ENCODE peak calls at places on chromosomes 7 and 10, in nine cellular contexts. One of them, this sample, is unnamed.
A peak's percentile ranks its signal among the peaks of the same experiment; 100 is the strongest.

GRCh38 chr10:93876391-93876790 is 17.4 kb upstream of the SLC35G1 start:
- DNase-seq in body of pancreas: no peak
- DNase-seq in right lobe of liver: no peak
- DNase-seq in GM12892: no peak
- DNase-seq in A549: no peak
- DNase-seq in tibial nerve: no peak
- DNase-seq in stomach: no peak
- DNase-seq in NB4: no peak
- DNase-seq in adrenal gland: no peak
- DNase-seq in this sample: no peak

GRCh38 chr7:105990726-105991465 is 27.8 kb downstream of the CDHR3 start:
- DNase-seq in right lobe of liver: no peak
- DNase-seq in tibial nerve: no peak
- DNase-seq in NB4: no peak
- DNase-seq in adrenal gland: peak; percentile 59
- DNase-seq in A549: no peak
- DNase-seq in body of pancreas: no peak
- DNase-seq in GM12892: no peak
- DNase-seq in stomach: no peak
- DNase-seq in this sample: no peak

GRCh38 chr7:107570298-107570697 is 6.5 kb downstream of the DUS4L start:
- DNase-seq in body of pancreas: no peak
- DNase-seq in tibial nerve: no peak
- DNase-seq in NB4: no peak
- DNase-seq in GM12892: no peak
- DNase-seq in stomach: no peak
- DNase-seq in right lobe of liver: no peak
- DNase-seq in A549: no peak
- DNase-seq in adrenal gland: no peak
- DNase-seq in this sample: no peak

GRCh38 chr10:31808258-31809218 is 120.1 kb downstream of the ARHGAP12 start:
- DNase-seq in stomach: no peak
- DNase-seq in GM12892: no peak
- DNase-seq in right lobe of liver: no peak
- DNase-seq in NB4: peak; percentile 61
- DNase-seq in adrenal gland: peak; percentile 67
- DNase-seq in body of pancreas: peak; percentile 13
- DNase-seq in A549: no peak
- DNase-seq in tibial nerve: no peak
- DNase-seq in this sample: peak; percentile 61

GRCh38 chr7:20114463-20114862 is 102.7 kb downstream of the MACC1 start:
- DNase-seq in tibial nerve: no peak
- DNase-seq in GM12892: no peak
- DNase-seq in adrenal gland: peak; percentile 59
- DNase-seq in right lobe of liver: no peak
- DNase-seq in stomach: no peak
- DNase-seq in NB4: peak; percentile 90
- DNase-seq in A549: no peak
- DNase-seq in body of pancreas: no peak
- DNase-seq in this sample: no peak

GRCh38 chr7:128833148-128833938 is 3.1 kb downstream of the FLNC start:
- DNase-seq in adrenal gland: no peak
- DNase-seq in A549: no peak
- DNase-seq in body of pancreas: no peak
- DNase-seq in NB4: peak; percentile 90
- DNase-seq in GM12892: peak; percentile 29
- DNase-seq in stomach: no peak
- DNase-seq in right lobe of liver: no peak
- DNase-seq in tibial nerve: no peak
- DNase-seq in this sample: no peak

GRCh38 chr7:155363852-155364600 is 66.3 kb downstream of the INSIG1 start:
- DNase-seq in stomach: no peak
- DNase-seq in body of pancreas: no peak
- DNase-seq in adrenal gland: no peak
- DNase-seq in right lobe of liver: no peak
- DNase-seq in NB4: peak; percentile 96
- DNase-seq in A549: no peak
- DNase-seq in tibial nerve: no peak
- DNase-seq in GM12892: no peak
- DNase-seq in this sample: no peak

GRCh38 chr10:60535427-60535826 is 145.8 kb upstream of the ANK3 start:
- DNase-seq in adrenal gland: no peak
- DNase-seq in body of pancreas: no peak
- DNase-seq in GM12892: no peak
- DNase-seq in tibial nerve: no peak
- DNase-seq in right lobe of liver: no peak
- DNase-seq in stomach: no peak
- DNase-seq in A549: no peak
- DNase-seq in NB4: no peak
- DNase-seq in this sample: no peak

GRCh38 chr7:128041203-128041602 is 10.0 kb upstream of the LRRC4 start:
- DNase-seq in tibial nerve: no peak
- DNase-seq in stomach: no peak
- DNase-seq in A549: no peak
- DNase-seq in adrenal gland: peak; percentile 73
- DNase-seq in GM12892: no peak
- DNase-seq in right lobe of liver: no peak
- DNase-seq in body of pancreas: peak; percentile 44
- DNase-seq in NB4: no peak
- DNase-seq in this sample: no peak

GRCh38 chr10:7107287-7107686 is 303.5 kb downstream of the SFMBT2 start:
- DNase-seq in tibial nerve: no peak
- DNase-seq in GM12892: no peak
- DNase-seq in A549: no peak
- DNase-seq in body of pancreas: no peak
- DNase-seq in right lobe of liver: no peak
- DNase-seq in adrenal gland: no peak
- DNase-seq in NB4: no peak
- DNase-seq in stomach: no peak
- DNase-seq in this sample: no peak

GRCh38 chr10:101879456-101880189 is 36.0 kb upstream of the KCNIP2 start:
- DNase-seq in A549: no peak
- DNase-seq in adrenal gland: no peak
- DNase-seq in right lobe of liver: no peak
- DNase-seq in body of pancreas: no peak
- DNase-seq in GM12892: no peak
- DNase-seq in stomach: no peak
- DNase-seq in tibial nerve: no peak
- DNase-seq in NB4: no peak
- DNase-seq in this sample: no peak

GRCh38 chr10:131141645-131142445 is 169.7 kb downstream of the TCERG1L start:
- DNase-seq in tibial nerve: no peak
- DNase-seq in stomach: no peak
- DNase-seq in A549: no peak
- DNase-seq in GM12892: no peak
- DNase-seq in right lobe of liver: no peak
- DNase-seq in NB4: no peak
- DNase-seq in body of pancreas: peak; percentile 51
- DNase-seq in adrenal gland: no peak
- DNase-seq in this sample: no peak

GRCh38 chr10:120963587-120964220 is 112.5 kb downstream of the WDR11 start:
- DNase-seq in adrenal gland: peak; percentile 18
- DNase-seq in NB4: no peak
- DNase-seq in right lobe of liver: no peak
- DNase-seq in stomach: no peak
- DNase-seq in GM12892: no peak
- DNase-seq in body of pancreas: no peak
- DNase-seq in tibial nerve: no peak
- DNase-seq in A549: no peak
- DNase-seq in this sample: no peak

DNA sequence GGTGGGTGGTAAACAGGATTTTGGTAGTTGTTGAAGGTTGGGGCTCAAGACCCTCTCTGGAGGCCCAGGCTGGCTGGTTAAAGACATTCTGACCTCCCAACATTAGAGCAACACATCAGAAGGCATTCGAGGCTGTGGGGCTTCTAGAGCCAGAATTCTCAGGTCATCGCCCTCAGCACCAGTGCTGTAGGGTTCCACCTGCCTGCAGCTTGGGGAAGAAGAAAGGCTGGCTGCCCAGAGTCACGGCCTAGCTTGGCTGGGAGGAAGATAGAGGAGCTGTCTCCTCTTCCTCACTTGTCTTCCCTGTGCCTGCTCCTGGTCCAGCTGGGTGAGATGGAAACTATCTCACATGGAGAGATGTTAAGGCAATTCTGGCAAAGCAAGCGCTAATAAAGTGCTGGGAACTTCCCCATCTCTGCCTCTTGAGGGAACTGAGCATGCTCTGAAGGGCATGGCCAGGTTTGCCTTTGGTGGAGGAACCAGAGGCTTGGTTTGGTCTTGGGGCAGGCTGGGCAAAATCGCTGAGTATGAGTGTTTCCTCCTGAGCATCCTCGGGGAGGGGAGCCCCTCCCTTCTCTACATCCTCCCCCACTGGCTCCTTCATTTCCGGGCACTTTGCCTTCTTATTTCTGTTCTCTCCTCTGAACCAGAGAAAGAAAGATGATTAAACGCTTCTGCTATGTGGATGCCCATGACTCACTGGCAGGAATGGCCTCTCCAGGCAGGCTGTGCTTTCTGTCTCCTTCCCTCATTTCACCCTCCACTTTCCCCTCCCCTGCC is 509.0 kb upstream of the PODXL start:
- DNase-seq in right lobe of liver: no peak
- DNase-seq in A549: peak; percentile 94
- DNase-seq in stomach: no peak
- DNase-seq in GM12892: no peak
- DNase-seq in body of pancreas: no peak
- DNase-seq in adrenal gland: peak; percentile 72
- DNase-seq in tibial nerve: no peak
- DNase-seq in NB4: no peak
- DNase-seq in this sample: no peak
- TF ChIP-seq POLR2A in right lobe of liver: no peak
- TF ChIP-seq POLR2A in A549: no peak
- TF ChIP-seq POLR2A in stomach: no peak
- TF ChIP-seq POLR2A in GM12892: no peak
- TF ChIP-seq POLR2A in body of pancreas: no peak
- TF ChIP-seq POLR2A in adrenal gland: no peak
- TF ChIP-seq POLR2A in tibial nerve: no peak
- TF ChIP-seq POLR2A in NB4: no peak
- TF ChIP-seq POLR2A in this sample: no peak

GRCh38 chr10:11243425-11244222 is 226.0 kb downstream of the CELF2 start:
- DNase-seq in GM12892: no peak
- DNase-seq in body of pancreas: no peak
- DNase-seq in adrenal gland: no peak
- DNase-seq in tibial nerve: no peak
- DNase-seq in stomach: no peak
- DNase-seq in A549: no peak
- DNase-seq in NB4: no peak
- DNase-seq in right lobe of liver: no peak
- DNase-seq in this sample: no peak
- TF ChIP-seq POLR2A in GM12892: no peak
- TF ChIP-seq POLR2A in body of pancreas: no peak
- TF ChIP-seq POLR2A in adrenal gland: no peak
- TF ChIP-seq POLR2A in tibial nerve: no peak
- TF ChIP-seq POLR2A in stomach: no peak
- TF ChIP-seq POLR2A in A549: no peak
- TF ChIP-seq POLR2A in NB4: no peak
- TF ChIP-seq POLR2A in right lobe of liver: no peak
- TF ChIP-seq POLR2A in this sample: no peak

GRCh38 chr7:13990984-13991790 is 1.7 kb upstream of the ETV1 start:
- DNase-seq in stomach: peak; percentile 91
- DNase-seq in tibial nerve: peak; percentile 98
- DNase-seq in right lobe of liver: peak; percentile 95
- DNase-seq in adrenal gland: peak; percentile 98
- DNase-seq in GM12892: no peak
- DNase-seq in A549: peak; percentile 87
- DNase-seq in NB4: peak; percentile 6
- DNase-seq in body of pancreas: peak; percentile 93
- DNase-seq in this sample: peak; percentile 92
- TF ChIP-seq POLR2A in stomach: no peak
- TF ChIP-seq POLR2A in tibial nerve: peak; percentile 53
- TF ChIP-seq POLR2A in right lobe of liver: peak; percentile 67
- TF ChIP-seq POLR2A in adrenal gland: peak; percentile 82
- TF ChIP-seq POLR2A in GM12892: no peak
- TF ChIP-seq POLR2A in A549: no peak
- TF ChIP-seq POLR2A in NB4: no peak
- TF ChIP-seq POLR2A in body of pancreas: peak; percentile 49
- TF ChIP-seq POLR2A in this sample: no peak

GRCh38 chr10:80204193-80204714 is 1.1 kb downstream of the ANXA11 start:
- DNase-seq in NB4: peak; percentile 38
- DNase-seq in A549: no peak
- DNase-seq in adrenal gland: no peak
- DNase-seq in right lobe of liver: peak; percentile 59
- DNase-seq in body of pancreas: peak; percentile 72
- DNase-seq in GM12892: no peak
- DNase-seq in stomach: peak; percentile 81
- DNase-seq in tibial nerve: no peak
- DNase-seq in this sample: peak; percentile 40

GRCh38 chr10:80204801-80205477 is 398 bp downstream of the ANXA11 start:
- DNase-seq in stomach: peak; percentile 48
- DNase-seq in NB4: peak; percentile 64
- DNase-seq in body of pancreas: peak; percentile 61
- DNase-seq in tibial nerve: no peak
- DNase-seq in A549: no peak
- DNase-seq in GM12892: peak; percentile 48
- DNase-seq in right lobe of liver: peak; percentile 64
- DNase-seq in adrenal gland: no peak
- DNase-seq in this sample: peak; percentile 61

GRCh38 chr10:80201592-80202256 is 3.6 kb downstream of the ANXA11 start:
- DNase-seq in A549: no peak
- DNase-seq in tibial nerve: no peak
- DNase-seq in adrenal gland: no peak
- DNase-seq in GM12892: no peak
- DNase-seq in stomach: peak; percentile 62
- DNase-seq in body of pancreas: no peak
- DNase-seq in NB4: no peak
- DNase-seq in right lobe of liver: no peak
- DNase-seq in this sample: no peak

GRCh38 chr10:80203835-80204148 is 1.5 kb downstream of the ANXA11 start:
- DNase-seq in stomach: no peak
- DNase-seq in adrenal gland: no peak
- DNase-seq in GM12892: no peak
- DNase-seq in right lobe of liver: no peak
- DNase-seq in NB4: no peak
- DNase-seq in body of pancreas: no peak
- DNase-seq in tibial nerve: no peak
- DNase-seq in A549: no peak
- DNase-seq in this sample: no peak

DNA sequence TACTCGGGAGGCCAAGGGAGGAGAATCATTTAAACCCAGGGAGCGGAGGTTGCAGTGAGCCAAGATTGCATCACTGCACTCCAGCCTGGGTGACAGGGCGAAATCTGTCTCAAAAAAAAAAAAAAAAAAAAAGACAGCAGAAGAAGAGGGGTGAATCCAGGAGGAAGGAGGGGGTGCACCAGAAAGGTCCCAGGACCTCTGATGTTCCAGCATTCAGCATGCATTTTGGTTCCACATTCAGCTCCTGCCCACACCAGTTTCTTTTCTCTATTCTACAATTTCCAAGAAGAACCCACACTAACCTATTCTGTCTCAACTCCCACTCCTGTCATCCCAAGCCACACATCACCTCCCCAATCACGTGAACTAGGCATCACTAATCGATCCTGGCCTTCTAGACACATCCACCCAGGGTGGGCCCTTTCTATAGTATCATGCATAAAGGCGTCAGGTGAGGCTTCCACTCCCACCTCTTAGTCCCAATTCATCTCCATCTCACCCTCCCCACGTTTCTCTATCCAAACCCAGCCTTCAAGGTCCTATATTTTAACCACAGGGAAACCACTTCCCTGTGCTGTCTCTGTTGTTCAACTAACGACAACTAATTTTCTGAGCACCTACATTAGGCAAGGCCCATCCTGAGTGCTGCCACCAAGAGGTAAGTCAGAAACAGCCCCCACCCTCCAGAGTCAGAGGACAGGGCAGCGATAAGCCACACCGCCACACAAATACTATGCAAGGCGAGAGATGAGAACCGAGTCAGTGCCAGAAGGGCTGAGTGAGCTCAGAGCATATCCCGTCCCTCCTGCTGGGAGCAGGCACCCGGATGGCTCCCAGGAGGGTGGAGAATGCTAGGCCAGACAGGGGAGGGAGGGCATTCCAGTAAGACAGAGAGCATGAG is 2.2 kb downstream of the ANXA11 start:
- DNase-seq in A549: no peak
- DNase-seq in right lobe of liver: peak; percentile 68
- DNase-seq in NB4: peak; percentile 78
- DNase-seq in body of pancreas: peak; percentile 82
- DNase-seq in tibial nerve: no peak
- DNase-seq in stomach: peak; percentile 73
- DNase-seq in adrenal gland: peak; percentile 75
- DNase-seq in GM12892: peak; percentile 41
- DNase-seq in this sample: peak; percentile 58
- TF ChIP-seq POLR2A in A549: no peak
- TF ChIP-seq POLR2A in right lobe of liver: peak; percentile 44
- TF ChIP-seq POLR2A in NB4: no peak
- TF ChIP-seq POLR2A in body of pancreas: peak; percentile 53
- TF ChIP-seq POLR2A in tibial nerve: peak; percentile 13
- TF ChIP-seq POLR2A in stomach: no peak
- TF ChIP-seq POLR2A in adrenal gland: peak; percentile 41
- TF ChIP-seq POLR2A in GM12892: peak; percentile 40
- TF ChIP-seq POLR2A in this sample: no peak